ENCODE peak calls at places on chromosomes 7 and 10, in seven cellular contexts. F is CD4-positive, CD25-positive, alpha-beta regulatory T cell; Q is adrenal gland; J is heart left ventricle; D is colonic mucosa; T is esophagus muscularis mucosa; X is aorta. P is an unnamed sample.
A peak's percentile ranks its signal among the peaks of the same experiment; 100 is the strongest.

GRCh38 chr10:131676448-131676847 is 224.4 kb upstream of the PPP2R2D start:
- DNase-seq in F (no peak), Q (no peak), J (no peak), D (no peak), T (no peak), X (no peak), P (no peak)

GRCh38 chr7:45922810-45923209 is 1.7 kb upstream of the IGFBP3 start:
- DNase-seq in F (peak; percentile 37), Q (no peak), J (no peak), D (no peak), T (peak; percentile 64), X (no peak), P (no peak)

GRCh38 chr10:98570764-98571163 is 124.0 kb upstream of the HPS1 start:
- DNase-seq in F (no peak), Q (no peak), J (no peak), D (no peak), T (no peak), X (no peak), P (no peak)

GRCh38 chr7:11217848-11218565 is 244.3 kb downstream of the PHF14 start:
- DNase-seq in F (no peak), Q (no peak), J (no peak), D (no peak), T (no peak), X (no peak), P (no peak)

GRCh38 chr10:114445332-114445731 is 41.0 kb upstream of the AFAP1L2 start:
- DNase-seq in F (no peak), Q (no peak), J (no peak), D (no peak), T (no peak), X (no peak), P (no peak)

GRCh38 chr10:63703113-63703670 is 182.0 kb downstream of the REEP3 start:
- DNase-seq in F (no peak), Q (peak; percentile 31), J (no peak), D (no peak), T (no peak), X (no peak), P (no peak)

GRCh38 chr10:58590152-58590551 is 77.5 kb downstream of the BICC1 start:
- DNase-seq in F (no peak), Q (peak; percentile 76), J (peak; percentile 42), D (peak; percentile 23), T (no peak), X (no peak), P (no peak)

GRCh38 chr7:70239930-70240329 is 641.7 kb downstream of the AUTS2 start:
- DNase-seq in F (no peak), Q (no peak), J (no peak), D (no peak), T (no peak), X (no peak), P (no peak)

GRCh38 chr7:123864438-123864837 is 19.5 kb downstream of the HYAL4 start:
- DNase-seq in F (no peak), Q (no peak), J (no peak), D (peak; percentile 71), T (no peak), X (no peak), P (no peak)

GRCh38 chr7:149414745-149415390 is 46.0 kb downstream of the ZNF777 start:
- DNase-seq in F (peak; percentile 49), Q (peak; percentile 43), J (peak; percentile 65), D (peak; percentile 30), T (peak; percentile 91), X (peak; percentile 84), P (no peak)
- H3K4me3 ChIP-seq in F (no peak overlapping the region), Q (no peak overlapping the region), J (peak overlapping the region; percentile 35), D (no peak overlapping the region), T (peak overlapping the region; percentile 42), X (no peak overlapping the region), P (no peak overlapping the region)

GRCh38 chr10:16586358-16587138 is 64.9 kb upstream of the C1QL3 start:
- DNase-seq in F (no peak), Q (no peak), J (no peak), D (no peak), T (no peak), X (no peak), P (no peak)

GRCh38 chr10:16585103-16585502 is 63.4 kb upstream of the C1QL3 start:
- DNase-seq in F (no peak), Q (no peak), J (no peak), D (no peak), T (no peak), X (no peak), P (no peak)

GRCh38 chr10:16583382-16583781 is 61.7 kb upstream of the C1QL3 start:
- DNase-seq in F (no peak), Q (no peak), J (peak; percentile 53), D (no peak), T (no peak), X (no peak), P (no peak)

GRCh38 chr10:16581202-16581601 is 59.5 kb upstream of the C1QL3 start:
- DNase-seq in F (no peak), Q (no peak), J (no peak), D (no peak), T (no peak), X (no peak), P (no peak)
- H3K27me3 ChIP-seq in F (peaks cover 29% of the 10 kb centered on the region), Q (no peaks in the 10 kb centered on the region), J (no peaks in the 10 kb centered on the region), D (no peaks in the 10 kb centered on the region), T (no peaks in the 10 kb centered on the region), X (no peaks in the 10 kb centered on the region), P (no peaks in the 10 kb centered on the region)

DNA sequence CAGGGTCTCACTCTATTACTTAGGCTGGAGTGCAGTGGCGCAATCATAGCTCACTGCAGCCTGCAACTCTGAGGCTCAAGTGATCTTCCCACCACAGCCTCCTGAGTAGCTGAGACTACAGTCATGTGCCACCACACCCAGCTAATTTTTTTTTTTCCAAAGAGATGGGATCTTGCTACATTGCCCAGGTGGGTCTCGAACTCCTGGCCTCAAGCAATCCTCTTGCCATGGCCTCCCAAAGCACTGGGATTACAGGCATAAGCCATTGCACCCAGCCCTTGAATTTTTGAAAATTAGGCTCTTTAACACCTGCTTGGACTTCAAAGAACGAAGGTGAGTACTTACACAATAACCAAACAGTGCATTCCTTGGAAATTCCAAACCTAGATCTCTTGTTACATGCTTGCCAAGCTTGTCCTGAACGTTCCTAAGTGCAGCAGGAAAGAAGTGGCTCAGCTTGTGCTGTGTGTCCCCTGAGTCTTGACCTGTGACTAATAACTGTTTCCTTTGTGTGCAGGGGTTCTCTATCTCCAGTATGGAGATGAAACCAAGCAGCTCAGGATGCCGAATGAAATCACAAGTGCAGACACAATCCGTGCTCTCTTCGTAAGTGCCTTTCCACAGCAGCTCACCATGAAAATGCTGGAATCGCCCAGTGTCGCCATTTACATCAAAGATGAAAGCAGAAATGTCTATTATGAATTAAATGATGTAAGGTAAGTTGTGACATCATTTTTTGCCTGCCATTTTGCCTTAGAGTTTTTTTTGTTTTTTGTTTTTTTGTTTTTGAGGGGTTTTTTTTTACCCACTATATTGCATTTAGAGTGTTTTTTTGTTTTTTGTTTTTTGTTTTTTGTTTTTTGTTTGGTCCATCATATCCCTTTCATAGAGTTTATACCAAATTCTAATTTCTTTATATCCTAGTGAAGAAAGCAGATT is 223.8 kb downstream of the KIAA1217 start:
- DNase-seq in F (no peak), Q (no peak), J (no peak), D (no peak), T (no peak), X (no peak), P (peak; percentile 87)
- H3K4me1 ChIP-seq in F (no peaks in the 10 kb centered on the region), Q (peaks cover 4% of the 10 kb centered on the region), J (no peaks in the 10 kb centered on the region), D (no peaks in the 10 kb centered on the region), T (no peaks in the 10 kb centered on the region), X (no peaks in the 10 kb centered on the region), P (peaks cover 60% of the 10 kb centered on the region)

DNA sequence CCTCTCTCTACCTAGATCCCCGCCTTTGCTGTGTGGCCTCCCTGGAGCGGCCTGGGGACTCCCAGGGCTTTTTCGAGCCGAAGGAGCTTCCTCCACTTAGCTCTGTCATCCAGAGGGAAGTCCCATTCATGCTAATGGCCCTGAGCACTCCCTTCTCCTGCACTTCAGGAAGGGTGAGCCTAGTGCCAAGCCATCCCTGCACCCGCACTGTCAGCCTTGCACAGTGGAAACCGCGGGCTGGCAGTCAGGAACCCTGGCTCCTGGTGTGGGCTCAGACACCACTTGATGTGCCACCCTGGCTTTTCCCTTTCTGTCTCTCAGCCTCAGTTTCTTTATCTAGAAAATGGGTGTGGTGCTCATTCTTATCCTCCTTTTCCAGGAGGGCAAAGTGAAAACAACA is 131.6 kb downstream of the ZMIZ1 start:
- DNase-seq in F (no peak), Q (no peak), J (no peak), D (no peak), T (no peak), X (no peak), P (no peak)
- H3K4me3 ChIP-seq in F (no peak overlapping the region), Q (no peak overlapping the region), J (no peak overlapping the region), D (no peak overlapping the region), T (no peak overlapping the region), X (no peak overlapping the region), P (no peak overlapping the region)

DNA sequence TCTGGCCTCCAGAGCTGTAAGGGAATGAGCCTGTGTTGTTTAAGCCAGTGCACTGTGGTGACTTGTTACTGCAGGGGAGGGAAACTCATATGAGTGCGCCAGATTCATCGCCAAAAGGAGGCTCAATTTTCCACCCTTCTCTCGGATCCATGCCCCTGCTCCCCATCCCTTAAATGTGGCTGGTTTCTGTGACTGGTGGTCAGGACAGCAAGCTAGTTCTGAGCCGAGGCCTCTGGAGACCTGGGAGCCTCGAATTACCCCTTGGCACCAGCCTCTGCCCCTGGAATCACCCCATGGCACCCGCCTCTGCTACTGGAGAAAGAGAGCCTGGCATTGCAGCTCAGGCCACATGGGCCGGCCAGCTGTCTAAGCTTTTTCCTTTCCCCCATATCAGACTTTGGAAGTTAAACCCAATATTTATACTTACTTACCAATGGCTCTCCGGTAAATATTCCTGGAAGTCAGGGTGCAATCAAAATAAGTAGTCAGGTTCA is 39.9 kb upstream of the RBM33 start:
- DNase-seq in F (no peak), Q (no peak), J (no peak), D (no peak), T (peak; percentile 60), X (no peak), P (no peak)
- H3K27me3 ChIP-seq in F (peaks cover 2% of the 10 kb centered on the region), Q (peaks cover 28% of the 10 kb centered on the region), J (peaks cover 9% of the 10 kb centered on the region), D (no peaks in the 10 kb centered on the region), T (no peaks in the 10 kb centered on the region), X (no peaks in the 10 kb centered on the region), P (no peaks in the 10 kb centered on the region)

GRCh38 chr7:92646966-92647625 is 56.9 kb upstream of the FAM133B start:
- DNase-seq in F (no peak), Q (no peak), J (no peak), D (no peak), T (no peak), X (no peak), P (no peak)
- H3K4me1 ChIP-seq in F (peaks cover 6% of the 10 kb centered on the region), Q (peaks cover 25% of the 10 kb centered on the region), J (peaks cover 17% of the 10 kb centered on the region), D (peaks cover 25% of the 10 kb centered on the region), T (peaks cover 36% of the 10 kb centered on the region), X (peaks cover 3% of the 10 kb centered on the region), P (peaks cover 42% of the 10 kb centered on the region)

DNA sequence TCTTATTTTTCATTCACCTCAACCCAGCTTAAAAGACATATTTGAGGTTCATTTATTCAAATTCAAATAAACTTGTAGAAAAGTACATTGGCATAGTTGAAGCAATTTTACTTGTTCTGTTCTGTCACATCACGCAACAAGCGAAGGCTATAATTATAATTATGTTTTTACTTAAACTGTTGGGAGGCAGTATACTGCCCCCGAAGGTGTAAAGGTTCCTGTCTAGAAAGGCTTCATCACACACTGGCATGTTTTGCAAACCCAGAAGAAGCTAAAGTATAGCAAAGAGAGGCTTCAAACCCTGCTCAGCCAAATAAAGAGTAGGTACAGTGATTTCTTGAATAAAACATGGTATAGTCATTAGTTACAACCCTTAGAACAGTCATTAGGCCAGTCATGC is 62.6 kb downstream of the CDCA7L start:
- DNase-seq in F (no peak), Q (no peak), J (no peak), D (no peak), T (no peak), X (no peak), P (no peak)
- H3K4me3 ChIP-seq in F (no peak overlapping the region), Q (no peak overlapping the region), J (no peak overlapping the region), D (no peak overlapping the region), T (no peak overlapping the region), X (no peak overlapping the region), P (no peak overlapping the region)